ENCODE peak calls at places on chromosomes 12 and 14, in five cellular contexts. G is HepG2, H is GM23338, J is prostate gland, X is transverse colon. I is an unnamed sample.

GRCh38 chr12:26863515-26863914 is 30.5 kb upstream of the ITPR2 start:
- DNase-seq in G (no peak), H (peak), J (no peak), X (no peak), I (no peak)

GRCh38 chr12:49105504-49106120 is 5.0 kb downstream of the LMBR1L start:
- DNase-seq in G (no peak), H (no peak), J (no peak), X (no peak), I (no peak)

GRCh38 chr14:68718033-68718725 is 74.7 kb downstream of the ZFP36L1 start:
- DNase-seq in G (no peak), H (peak), J (no peak), X (no peak), I (no peak)

GRCh38 chr12:52059582-52060497 is 8.6 kb downstream of the NR4A1 start:
- DNase-seq in G (no peak), H (no peak), J (no peak), X (peak), I (no peak)

GRCh38 chr14:32403688-32404087 is 74.6 kb downstream of the AKAP6 start:
- DNase-seq in G (no peak), H (no peak), J (no peak), X (no peak), I (no peak)

GRCh38 chr12:7927470-7927869 is 8.5 kb downstream of the SLC2A3 start:
- DNase-seq in G (no peak), H (no peak), J (no peak), X (no peak), I (no peak)

GRCh38 chr12:22687677-22688076 is 62.7 kb downstream of the ETNK1 start:
- DNase-seq in G (no peak), H (no peak), J (no peak), X (no peak), I (no peak)

GRCh38 chr12:48002773-48003218 is 1.5 kb downstream of the COL2A1 start:
- DNase-seq in G (no peak), H (peak), J (no peak), X (peak), I (no peak)

GRCh38 chr12:110776410-110776809 is 33.7 kb upstream of the PPP1CC start:
- DNase-seq in G (no peak), H (no peak), J (no peak), X (peak), I (no peak)

GRCh38 chr12:104360988-104361707 is 57.6 kb downstream of the EID3 start:
- DNase-seq in G (no peak), H (no peak), J (no peak), X (no peak), I (no peak)

GRCh38 chr14:28763914-28764848 is 2.4 kb upstream of the FOXG1 start:
- DNase-seq in G (no peak), H (peak), J (no peak), X (no peak), I (no peak)

GRCh38 chr14:100408350-100409015 is 85.3 kb downstream of the SLC25A47 start:
- DNase-seq in G (no peak), H (no peak), J (no peak), X (no peak), I (peak)

GRCh38 chr12:7857916-7858315 is 14.8 kb downstream of the SLC2A14 start:
- DNase-seq in G (no peak), H (no peak), J (no peak), X (no peak), I (no peak)

GRCh38 chr14:106174206-106174605 is 647.8 kb downstream of the TMEM121 start:
- DNase-seq in G (no peak), H (no peak), J (no peak), X (peak), I (peak)

GRCh38 chr12:2629051-2629450 is 165.7 kb upstream of the FKBP4 start:
- DNase-seq in G (no peak), H (no peak), J (no peak), X (no peak), I (no peak)

GRCh38 chr14:23043749-23044148 is 1.7 kb downstream of the PSMB11 start:
- DNase-seq in G (no peak), H (no peak), J (no peak), X (no peak), I (no peak)

GRCh38 chr14:44820230-44820964 is 141.3 kb downstream of the KLHL28 start:
- DNase-seq in G (no peak), H (peak), J (no peak), X (no peak), I (no peak)

GRCh38 chr14:105475269-105475915 is 771 bp downstream of the CRIP2 start:
- DNase-seq in G (no peak), H (peak), J (no peak), X (no peak), I (no peak)

GRCh38 chr12:122326597-122326996 is 60.3 kb upstream of the VPS33A start:
- DNase-seq in G (no peak), H (no peak), J (no peak), X (no peak), I (no peak)

GRCh38 chr14:50038398-50039119 is 77.8 kb downstream of the VCPKMT start:
- DNase-seq in G (peak), H (peak), J (no peak), X (no peak), I (no peak)

GRCh38 chr14:91153360-91153759 is 39.5 kb downstream of the DGLUCY start:
- DNase-seq in G (no peak), H (no peak), J (no peak), X (peak), I (no peak)
- TF ChIP-seq POLR2AphosphoS5 in G (no peak), H (no peak), J (no peak), X (peak), I (no peak)

GRCh38 chr14:93888995-93889394 is 38.1 kb upstream of the FAM181A start:
- DNase-seq in G (no peak), H (no peak), J (no peak), X (no peak), I (no peak)
- TF ChIP-seq POLR2AphosphoS5 in G (no peak), H (no peak), J (no peak), X (no peak), I (peak)

GRCh38 chr14:55556929-55557623 is 22.9 kb upstream of the KTN1 start:
- DNase-seq in G (peak), H (no peak), J (peak), X (peak), I (peak)
- TF ChIP-seq POLR2AphosphoS5 in G (no peak), H (no peak), J (peak), X (peak), I (no peak)

GRCh38 chr14:20469890-20470858 is 968 bp downstream of the PNP start:
- DNase-seq in G (peak), H (peak), J (no peak), X (peak), I (peak)
- TF ChIP-seq POLR2AphosphoS5 in G (no peak), H (no peak), J (no peak), X (peak), I (peak)

DNA sequence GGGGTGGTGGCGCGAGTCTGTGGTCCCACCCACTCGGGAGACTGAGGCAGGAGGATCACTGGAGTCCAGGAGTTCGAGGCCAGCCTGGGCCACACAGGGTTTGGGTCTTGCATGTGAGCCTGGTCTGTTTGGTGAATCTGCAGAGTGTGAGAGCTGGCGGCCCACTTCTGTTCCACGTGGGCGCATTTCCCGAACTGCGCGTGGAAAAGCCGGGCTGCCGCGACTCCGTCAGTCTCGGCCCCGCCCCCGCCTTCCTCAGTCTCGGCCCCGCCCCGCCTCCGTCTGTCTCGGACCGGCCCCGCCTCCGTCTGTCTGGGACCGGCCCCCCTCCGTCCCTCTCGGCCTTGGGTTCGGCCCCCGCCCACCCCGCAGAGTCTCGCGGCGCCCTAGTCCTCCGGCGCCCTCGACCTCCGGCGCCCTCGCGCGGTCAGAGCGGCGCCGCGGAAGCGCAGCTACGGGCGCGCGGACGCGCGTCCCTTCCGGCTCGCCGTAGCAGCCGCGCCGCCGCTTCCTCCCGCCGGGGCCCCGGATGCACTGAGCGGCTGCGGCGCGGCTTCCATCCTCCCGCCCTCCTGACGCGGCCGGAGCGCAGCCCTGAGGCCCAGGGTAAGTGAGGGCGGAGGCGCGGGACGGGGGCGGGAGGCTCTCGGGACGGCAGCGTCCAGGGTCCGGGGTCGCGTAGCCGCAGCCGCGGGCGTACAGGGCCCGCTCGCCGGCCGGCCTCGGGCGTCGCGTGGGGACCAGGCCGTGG is at the start of gene EP400:
- DNase-seq in G (peak), H (peak), J (peak), X (peak), I (peak)
- TF ChIP-seq POLR2AphosphoS5 in G (peak), H (peak), J (peak), X (peak), I (peak)

DNA sequence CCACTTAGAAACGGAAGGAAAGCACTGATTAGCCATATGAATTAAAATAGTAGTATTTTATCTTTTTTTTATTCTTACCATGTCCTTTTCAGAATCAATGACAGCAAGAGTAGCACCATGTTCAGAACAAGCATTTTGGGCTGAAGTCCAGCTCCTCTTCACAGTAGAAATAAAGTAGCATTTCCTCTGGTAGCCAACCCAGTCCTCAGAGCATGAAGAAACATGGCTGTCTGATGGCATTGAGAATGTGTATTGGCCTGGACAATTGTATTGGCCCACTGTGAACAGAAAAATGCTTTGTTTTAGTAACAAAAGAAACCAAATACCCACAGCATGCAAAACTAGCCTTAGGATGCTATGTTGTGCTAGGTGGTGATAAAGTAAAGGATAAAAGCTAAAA is 5.7 kb downstream of the CD69 start:
- DNase-seq in G (no peak), H (no peak), J (no peak), X (no peak), I (no peak)
- TF ChIP-seq POLR2AphosphoS5 in G (no peak), H (no peak), J (no peak), X (no peak), I (no peak)

DNA sequence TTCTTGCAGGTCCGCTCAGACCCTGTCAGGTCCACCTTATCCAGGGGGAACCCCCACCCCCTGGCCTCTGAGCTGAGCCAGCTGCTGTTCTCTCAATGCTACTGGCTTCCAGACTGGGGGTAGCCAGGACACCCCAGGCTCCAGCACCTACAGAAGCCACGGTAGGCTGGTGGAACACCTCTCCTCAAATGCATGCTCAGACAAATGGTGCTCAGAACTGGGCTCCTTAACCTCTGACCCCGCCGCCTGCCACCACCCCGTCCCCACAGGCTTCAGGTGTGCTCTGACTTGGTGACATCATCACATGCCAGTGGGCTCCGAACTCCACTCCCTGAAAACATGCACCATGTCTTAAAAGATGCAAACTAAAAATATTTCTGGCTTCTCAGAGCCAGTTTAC is 54.4 kb downstream of the BCL11B start:
- DNase-seq in G (no peak), H (no peak), J (no peak), X (no peak), I (no peak)
- TF ChIP-seq POLR2AphosphoS5 in G (no peak), H (no peak), J (no peak), X (no peak), I (no peak)

DNA sequence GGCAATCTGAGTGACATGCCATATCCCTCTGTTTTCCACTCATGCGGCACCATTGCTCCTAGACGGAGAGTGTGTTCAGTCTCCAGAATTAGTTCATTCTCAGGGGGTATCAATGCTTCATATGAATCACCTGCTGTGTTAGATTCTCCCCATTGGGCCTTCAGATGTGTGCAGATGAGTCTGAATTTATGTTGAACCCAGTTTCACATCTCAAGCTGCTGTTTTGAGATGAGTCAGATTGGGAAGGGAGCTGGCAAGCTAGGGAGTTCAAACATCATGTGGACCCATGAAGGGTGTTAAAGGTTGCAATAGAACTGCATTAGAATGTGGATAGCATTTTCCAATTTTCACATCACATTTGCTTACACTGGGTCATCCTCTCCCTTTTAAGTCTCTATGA is 46.9 kb upstream of the KCNA1 start:
- DNase-seq in G (no peak), H (no peak), J (no peak), X (no peak), I (no peak)
- TF ChIP-seq POLR2AphosphoS5 in G (no peak), H (no peak), J (no peak), X (no peak), I (no peak)

DNA sequence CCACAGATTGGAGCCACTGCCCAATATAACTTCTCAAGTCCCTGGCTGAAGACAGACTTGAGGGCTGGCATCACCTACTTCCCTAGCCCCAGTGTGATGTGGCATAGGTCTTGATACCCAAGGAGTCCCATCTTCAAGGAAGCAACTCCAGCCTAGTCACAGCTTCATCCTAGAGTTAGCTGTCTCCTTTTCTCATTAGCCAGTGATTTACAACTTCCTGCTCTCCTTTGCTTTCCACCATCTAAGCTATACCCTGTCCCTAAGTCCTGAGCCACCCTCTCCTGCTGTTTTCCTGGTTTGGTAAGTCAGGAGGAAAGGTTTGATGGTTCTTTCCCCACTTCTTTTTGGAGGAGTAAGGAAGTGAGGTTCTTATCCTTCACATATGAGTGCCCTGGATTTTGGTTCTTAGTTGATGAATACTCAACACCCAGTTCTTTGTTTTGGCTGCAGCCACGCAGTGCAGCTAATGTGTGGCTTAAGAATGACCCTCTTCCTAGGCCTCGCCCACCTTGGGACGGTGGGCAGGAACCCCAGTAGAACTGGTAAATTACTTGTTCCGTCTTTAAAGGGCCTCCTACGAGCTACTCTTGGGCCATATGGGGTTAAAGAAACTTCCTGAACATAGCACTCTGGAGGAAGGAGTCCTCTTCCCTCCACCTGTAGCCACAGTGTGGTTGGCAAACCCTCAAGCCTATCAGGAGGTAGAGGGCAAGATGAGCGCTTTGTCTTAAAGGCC is 3.9 kb upstream of the GPX2 start:
- DNase-seq in G (no peak), H (no peak), J (no peak), X (no peak), I (no peak)
- TF ChIP-seq POLR2AphosphoS5 in G (no peak), H (no peak), J (no peak), X (no peak), I (no peak)